ENCODE peak calls at places on chromosomes 6 and 20, in six cellular contexts. One of them, this sample, is unnamed.

GRCh38 chr20:17225891-17226409 is 890 bp upstream of the PCSK2 start:
- DNase-seq in cardiac fibroblast: no peak
- DNase-seq in AG09309: no peak
- DNase-seq in brain microvascular endothelial cell: no peak
- DNase-seq in HCT116: no peak
- DNase-seq in NT2/D1: no peak
- DNase-seq in this sample: no peak

GRCh38 chr20:50142812-50143211 is 10.7 kb downstream of the PEDS1 start:
- DNase-seq in NT2/D1: no peak
- DNase-seq in AG09309: no peak
- DNase-seq in brain microvascular endothelial cell: no peak
- DNase-seq in HCT116: no peak
- DNase-seq in cardiac fibroblast: no peak
- DNase-seq in this sample: no peak

GRCh38 chr20:54200487-54201267 is 7.2 kb upstream of the PFDN4 start:
- DNase-seq in NT2/D1: no peak
- DNase-seq in HCT116: no peak
- DNase-seq in brain microvascular endothelial cell: no peak
- DNase-seq in cardiac fibroblast: no peak
- DNase-seq in AG09309: no peak
- DNase-seq in this sample: no peak

GRCh38 chr6:168093634-168094033 is 14.6 kb upstream of the FRMD1 start:
- DNase-seq in AG09309: no peak
- DNase-seq in cardiac fibroblast: no peak
- DNase-seq in HCT116: no peak
- DNase-seq in NT2/D1: no peak
- DNase-seq in brain microvascular endothelial cell: no peak
- DNase-seq in this sample: no peak

GRCh38 chr6:95601133-95601532 is 23.8 kb downstream of the MANEA start:
- DNase-seq in HCT116: no peak
- DNase-seq in NT2/D1: no peak
- DNase-seq in AG09309: no peak
- DNase-seq in cardiac fibroblast: peak
- DNase-seq in brain microvascular endothelial cell: peak
- DNase-seq in this sample: no peak

GRCh38 chr6:3230275-3231212 is 3.1 kb upstream of the TUBB2B start:
- DNase-seq in AG09309: no peak
- DNase-seq in cardiac fibroblast: peak
- DNase-seq in brain microvascular endothelial cell: peak
- DNase-seq in HCT116: no peak
- DNase-seq in NT2/D1: no peak
- DNase-seq in this sample: no peak

GRCh38 chr20:36092424-36093024 is 62.0 kb upstream of the EPB41L1 start:
- DNase-seq in HCT116: no peak
- DNase-seq in cardiac fibroblast: no peak
- DNase-seq in NT2/D1: no peak
- DNase-seq in AG09309: no peak
- DNase-seq in brain microvascular endothelial cell: no peak
- DNase-seq in this sample: no peak

GRCh38 chr20:5848711-5849505 is 98.7 kb downstream of the SHLD1 start:
- DNase-seq in AG09309: no peak
- DNase-seq in NT2/D1: no peak
- DNase-seq in cardiac fibroblast: peak
- DNase-seq in HCT116: no peak
- DNase-seq in brain microvascular endothelial cell: no peak
- DNase-seq in this sample: no peak

GRCh38 chr6:13488015-13488895 is 855 bp upstream of the GFOD1 start:
- DNase-seq in NT2/D1: no peak
- DNase-seq in cardiac fibroblast: peak
- DNase-seq in HCT116: no peak
- DNase-seq in AG09309: no peak
- DNase-seq in brain microvascular endothelial cell: peak
- DNase-seq in this sample: no peak

GRCh38 chr6:111612379-111612778 is 6.7 kb upstream of the TRAF3IP2 start:
- DNase-seq in NT2/D1: no peak
- DNase-seq in AG09309: no peak
- DNase-seq in brain microvascular endothelial cell: no peak
- DNase-seq in HCT116: no peak
- DNase-seq in cardiac fibroblast: no peak
- DNase-seq in this sample: no peak

GRCh38 chr6:95280690-95281273 is 296.6 kb upstream of the MANEA start:
- DNase-seq in cardiac fibroblast: peak
- DNase-seq in NT2/D1: peak
- DNase-seq in AG09309: no peak
- DNase-seq in brain microvascular endothelial cell: no peak
- DNase-seq in HCT116: peak
- DNase-seq in this sample: no peak

GRCh38 chr6:165766457-165766856 is 103.4 kb upstream of the PDE10A start:
- DNase-seq in HCT116: no peak
- DNase-seq in NT2/D1: no peak
- DNase-seq in brain microvascular endothelial cell: peak
- DNase-seq in cardiac fibroblast: peak
- DNase-seq in AG09309: no peak
- DNase-seq in this sample: no peak

GRCh38 chr6:127917766-127918165 is 16.9 kb upstream of the THEMIS start:
- DNase-seq in NT2/D1: no peak
- DNase-seq in HCT116: no peak
- DNase-seq in cardiac fibroblast: no peak
- DNase-seq in AG09309: no peak
- DNase-seq in brain microvascular endothelial cell: no peak
- DNase-seq in this sample: no peak

GRCh38 chr6:157020398-157021266 is 243.5 kb downstream of the ARID1B start:
- DNase-seq in cardiac fibroblast: peak
- DNase-seq in NT2/D1: peak
- DNase-seq in AG09309: no peak
- DNase-seq in HCT116: peak
- DNase-seq in brain microvascular endothelial cell: peak
- DNase-seq in this sample: no peak

GRCh38 chr6:33761922-33762629 is 15.4 kb upstream of the IP6K3 start:
- DNase-seq in cardiac fibroblast: peak
- DNase-seq in HCT116: no peak
- DNase-seq in brain microvascular endothelial cell: peak
- DNase-seq in AG09309: no peak
- DNase-seq in NT2/D1: no peak
- DNase-seq in this sample: no peak

GRCh38 chr6:25452027-25452426 is 172.9 kb downstream of the CARMIL1 start:
- DNase-seq in AG09309: no peak
- DNase-seq in cardiac fibroblast: no peak
- DNase-seq in NT2/D1: no peak
- DNase-seq in brain microvascular endothelial cell: no peak
- DNase-seq in HCT116: no peak
- DNase-seq in this sample: no peak

GRCh38 chr6:167146977-167147376 is 10.8 kb downstream of the GPR31 start:
- DNase-seq in AG09309: no peak
- DNase-seq in NT2/D1: peak
- DNase-seq in cardiac fibroblast: no peak
- DNase-seq in HCT116: no peak
- DNase-seq in brain microvascular endothelial cell: no peak
- DNase-seq in this sample: no peak

GRCh38 chr6:15255481-15256414 is 9.9 kb downstream of the JARID2 start:
- DNase-seq in cardiac fibroblast: no peak
- DNase-seq in AG09309: no peak
- DNase-seq in NT2/D1: no peak
- DNase-seq in brain microvascular endothelial cell: no peak
- DNase-seq in HCT116: no peak
- DNase-seq in this sample: no peak

GRCh38 chr20:21102691-21103311 is 3.4 kb downstream of the LINC00237 start:
- DNase-seq in cardiac fibroblast: peak
- DNase-seq in HCT116: no peak
- DNase-seq in brain microvascular endothelial cell: no peak
- DNase-seq in AG09309: no peak
- DNase-seq in NT2/D1: no peak
- DNase-seq in this sample: no peak

GRCh38 chr6:21915707-21916399 is 322.3 kb downstream of the SOX4 start:
- DNase-seq in cardiac fibroblast: peak
- DNase-seq in brain microvascular endothelial cell: peak
- DNase-seq in AG09309: no peak
- DNase-seq in HCT116: no peak
- DNase-seq in NT2/D1: no peak
- DNase-seq in this sample: peak

GRCh38 chr6:53042112-53042511 is 23.1 kb upstream of the FBXO9 start:
- DNase-seq in brain microvascular endothelial cell: peak
- DNase-seq in HCT116: peak
- DNase-seq in AG09309: no peak
- DNase-seq in cardiac fibroblast: peak
- DNase-seq in NT2/D1: no peak
- DNase-seq in this sample: peak

GRCh38 chr6:27312146-27312949 is at the start of gene POM121L2:
- DNase-seq in NT2/D1: no peak
- DNase-seq in HCT116: no peak
- DNase-seq in AG09309: no peak
- DNase-seq in brain microvascular endothelial cell: peak
- DNase-seq in cardiac fibroblast: peak
- DNase-seq in this sample: no peak

GRCh38 chr6:143125896-143126573 is 65.3 kb downstream of the AIG1 start:
- DNase-seq in brain microvascular endothelial cell: peak
- DNase-seq in NT2/D1: no peak
- DNase-seq in cardiac fibroblast: no peak
- DNase-seq in HCT116: no peak
- DNase-seq in AG09309: no peak
- DNase-seq in this sample: peak

GRCh38 chr6:55678330-55679224 is 99.6 kb upstream of the HMGCLL1 start:
- DNase-seq in AG09309: no peak
- DNase-seq in HCT116: no peak
- DNase-seq in NT2/D1: no peak
- DNase-seq in brain microvascular endothelial cell: no peak
- DNase-seq in cardiac fibroblast: no peak
- DNase-seq in this sample: no peak

GRCh38 chr6:33579828-33580714 is at the start of gene BAK1:
- DNase-seq in AG09309: peak
- DNase-seq in NT2/D1: peak
- DNase-seq in brain microvascular endothelial cell: peak
- DNase-seq in HCT116: peak
- DNase-seq in cardiac fibroblast: peak
- DNase-seq in this sample: peak

GRCh38 chr6:8014947-8015346 is 49.2 kb downstream of the BLOC1S5 start:
- DNase-seq in HCT116: no peak
- DNase-seq in cardiac fibroblast: no peak
- DNase-seq in brain microvascular endothelial cell: no peak
- DNase-seq in NT2/D1: no peak
- DNase-seq in AG09309: no peak
- DNase-seq in this sample: no peak

GRCh38 chr6:64973142-64973541 is 733.9 kb downstream of the EYS start:
- DNase-seq in AG09309: no peak
- DNase-seq in HCT116: no peak
- DNase-seq in NT2/D1: no peak
- DNase-seq in brain microvascular endothelial cell: no peak
- DNase-seq in cardiac fibroblast: no peak
- DNase-seq in this sample: no peak

GRCh38 chr6:65638047-65638831 is 68.8 kb downstream of the EYS start:
- DNase-seq in brain microvascular endothelial cell: no peak
- DNase-seq in AG09309: no peak
- DNase-seq in cardiac fibroblast: no peak
- DNase-seq in NT2/D1: peak
- DNase-seq in HCT116: no peak
- DNase-seq in this sample: no peak

DNA sequence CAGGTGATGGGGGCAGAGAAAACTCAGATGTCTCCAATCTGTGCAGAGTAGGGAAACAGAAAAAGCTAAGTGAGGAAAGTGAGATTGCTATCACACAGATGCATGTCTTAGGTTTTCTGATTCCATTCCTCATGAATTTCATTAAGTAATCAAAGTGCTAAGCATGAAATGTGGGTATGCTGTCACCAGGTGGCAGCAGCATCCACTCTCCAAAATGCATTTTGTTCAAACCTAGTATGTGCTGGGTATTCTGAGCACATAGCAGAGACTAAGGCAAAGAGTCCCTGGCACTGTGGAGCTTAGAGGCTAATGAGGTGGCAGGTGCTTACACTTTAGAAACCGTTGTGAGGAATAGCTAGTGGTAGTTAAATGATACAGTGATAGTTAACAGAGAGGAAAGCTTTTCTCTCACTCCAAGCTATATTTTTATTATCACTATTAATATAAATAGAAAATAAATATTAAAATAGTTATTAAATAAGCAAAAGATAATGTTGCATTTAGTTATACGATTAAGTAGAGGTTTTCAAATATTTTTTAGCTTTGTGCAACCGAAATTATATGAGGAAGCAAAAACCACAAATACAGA is 179.5 kb downstream of the CDH26 start:
- DNase-seq in AG09309: no peak
- DNase-seq in HCT116: peak
- DNase-seq in NT2/D1: peak
- DNase-seq in cardiac fibroblast: no peak
- DNase-seq in brain microvascular endothelial cell: peak
- DNase-seq in this sample: no peak
- H3K4me3 ChIP-seq in AG09309: peak
- H3K4me3 ChIP-seq in HCT116: no peak
- H3K4me3 ChIP-seq in NT2/D1: no peak
- H3K4me3 ChIP-seq in cardiac fibroblast: peak
- H3K4me3 ChIP-seq in brain microvascular endothelial cell: peak
- H3K4me3 ChIP-seq in this sample: peak

GRCh38 chr20:24949756-24950127 is 673 bp downstream of the CST7 start:
- DNase-seq in HCT116: no peak
- DNase-seq in cardiac fibroblast: no peak
- DNase-seq in brain microvascular endothelial cell: no peak
- DNase-seq in NT2/D1: no peak
- DNase-seq in AG09309: no peak
- DNase-seq in this sample: no peak
- H3K4me3 ChIP-seq in HCT116: no peak
- H3K4me3 ChIP-seq in cardiac fibroblast: no peak
- H3K4me3 ChIP-seq in brain microvascular endothelial cell: no peak
- H3K4me3 ChIP-seq in NT2/D1: no peak
- H3K4me3 ChIP-seq in AG09309: no peak
- H3K4me3 ChIP-seq in this sample: no peak

DNA sequence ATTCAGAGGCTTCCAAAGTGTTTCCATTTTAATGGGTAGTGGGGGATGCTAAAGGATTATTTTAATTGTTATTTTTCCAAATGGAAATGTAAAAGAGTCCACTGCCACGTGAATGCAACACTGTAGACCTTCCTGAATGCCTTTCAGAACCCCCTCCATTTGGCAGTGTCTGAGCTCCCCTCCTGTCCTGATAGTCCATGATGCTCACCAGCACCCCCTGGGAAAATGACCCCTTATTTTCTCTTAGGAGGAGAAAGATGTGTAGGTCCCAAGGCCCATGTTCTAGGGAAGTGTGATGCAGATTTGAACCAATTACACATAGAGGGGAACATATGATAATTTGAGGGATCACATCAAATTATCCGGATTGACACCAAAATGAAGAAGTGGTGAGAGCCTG is 46.8 kb upstream of the SH3BGRL2 start:
- DNase-seq in HCT116: no peak
- DNase-seq in AG09309: no peak
- DNase-seq in NT2/D1: no peak
- DNase-seq in cardiac fibroblast: no peak
- DNase-seq in brain microvascular endothelial cell: no peak
- DNase-seq in this sample: no peak
- H3K4me3 ChIP-seq in HCT116: no peak
- H3K4me3 ChIP-seq in AG09309: no peak
- H3K4me3 ChIP-seq in NT2/D1: no peak
- H3K4me3 ChIP-seq in cardiac fibroblast: no peak
- H3K4me3 ChIP-seq in brain microvascular endothelial cell: no peak
- H3K4me3 ChIP-seq in this sample: no peak

GRCh38 chr6:137871299-137871698 is 4.2 kb downstream of the TNFAIP3 start:
- DNase-seq in cardiac fibroblast: no peak
- DNase-seq in HCT116: no peak
- DNase-seq in brain microvascular endothelial cell: no peak
- DNase-seq in AG09309: no peak
- DNase-seq in NT2/D1: no peak
- DNase-seq in this sample: no peak
- H3K4me3 ChIP-seq in cardiac fibroblast: peak
- H3K4me3 ChIP-seq in HCT116: no peak
- H3K4me3 ChIP-seq in brain microvascular endothelial cell: no peak
- H3K4me3 ChIP-seq in AG09309: peak
- H3K4me3 ChIP-seq in NT2/D1: no peak
- H3K4me3 ChIP-seq in this sample: no peak

GRCh38 chr6:29941916-29942274 is 437 bp upstream of the HLA-A start:
- DNase-seq in NT2/D1: no peak
- DNase-seq in HCT116: no peak
- DNase-seq in brain microvascular endothelial cell: no peak
- DNase-seq in cardiac fibroblast: no peak
- DNase-seq in AG09309: no peak
- DNase-seq in this sample: no peak
- H3K4me3 ChIP-seq in NT2/D1: peak
- H3K4me3 ChIP-seq in HCT116: peak
- H3K4me3 ChIP-seq in brain microvascular endothelial cell: peak
- H3K4me3 ChIP-seq in cardiac fibroblast: peak
- H3K4me3 ChIP-seq in AG09309: peak
- H3K4me3 ChIP-seq in this sample: peak

This sample was measured in AG04449.